ENCODE peak calls at places on chromosomes 1 and 21, in four cellular contexts. One of them, this sample, is unnamed.
A peak's percentile ranks its signal among the peaks of the same experiment; 100 is the strongest.

GRCh38 chr1:165610866-165611265 is 20.2 kb upstream of the MGST3 start:
- DNase-seq in SK-N-SH: no peak
- DNase-seq in HepG2: no peak
- DNase-seq in K562: no peak
- DNase-seq in this sample: peak; percentile 71

GRCh38 chr1:202589190-202589680 is 121.0 kb downstream of the SYT2 start:
- DNase-seq in K562: no peak
- DNase-seq in HepG2: peak; percentile 88
- DNase-seq in SK-N-SH: peak; percentile 45
- DNase-seq in this sample: peak; percentile 89

GRCh38 chr1:10637833-10638558 is 158.4 kb downstream of the CASZ1 start:
- DNase-seq in HepG2: no peak
- DNase-seq in K562: no peak
- DNase-seq in SK-N-SH: no peak
- DNase-seq in this sample: no peak

GRCh38 chr1:41843378-41843777 is 75.3 kb downstream of the HIVEP3 start:
- DNase-seq in K562: no peak
- DNase-seq in HepG2: no peak
- DNase-seq in SK-N-SH: no peak
- DNase-seq in this sample: no peak

GRCh38 chr1:905811-906531 is 17.8 kb upstream of the SAMD11 start:
- DNase-seq in HepG2: no peak
- DNase-seq in SK-N-SH: peak; percentile 48
- DNase-seq in K562: no peak
- DNase-seq in this sample: no peak

GRCh38 chr1:85278853-85279314 is 2.5 kb upstream of the BCL10 start:
- DNase-seq in K562: peak; percentile 82
- DNase-seq in SK-N-SH: no peak
- DNase-seq in HepG2: no peak
- DNase-seq in this sample: no peak

GRCh38 chr1:21344750-21345443 is 54.6 kb upstream of the ECE1 start:
- DNase-seq in SK-N-SH: peak; percentile 60
- DNase-seq in HepG2: no peak
- DNase-seq in K562: no peak
- DNase-seq in this sample: no peak

GRCh38 chr21:29055080-29055479 is 18.4 kb downstream of the CCT8 start:
- DNase-seq in HepG2: no peak
- DNase-seq in K562: no peak
- DNase-seq in SK-N-SH: no peak
- DNase-seq in this sample: no peak

GRCh38 chr1:64401285-64401684 is 68.6 kb upstream of the CACHD1 start:
- DNase-seq in HepG2: no peak
- DNase-seq in SK-N-SH: no peak
- DNase-seq in K562: no peak
- DNase-seq in this sample: no peak

GRCh38 chr1:225878282-225878681 is 3.9 kb downstream of the TMEM63A start:
- DNase-seq in SK-N-SH: no peak
- DNase-seq in K562: no peak
- DNase-seq in HepG2: peak; percentile 55
- DNase-seq in this sample: no peak

GRCh38 chr1:167158813-167159275 is 61.8 kb upstream of the POU2F1 start:
- DNase-seq in HepG2: no peak
- DNase-seq in K562: no peak
- DNase-seq in SK-N-SH: no peak
- DNase-seq in this sample: no peak

GRCh38 chr21:36021251-36021837 is 39.0 kb downstream of the SETD4 start:
- DNase-seq in SK-N-SH: no peak
- DNase-seq in HepG2: no peak
- DNase-seq in K562: no peak
- DNase-seq in this sample: no peak

GRCh38 chr1:240866724-240867123 is 254.8 kb upstream of the GREM2 start:
- DNase-seq in SK-N-SH: no peak
- DNase-seq in HepG2: no peak
- DNase-seq in K562: no peak
- DNase-seq in this sample: no peak

GRCh38 chr1:25875856-25876692 is 566 bp upstream of the PAQR7 start:
- DNase-seq in SK-N-SH: no peak
- DNase-seq in HepG2: no peak
- DNase-seq in K562: no peak
- DNase-seq in this sample: no peak

GRCh38 chr1:109687641-109688499 is at the start of gene GSTM1:
- DNase-seq in SK-N-SH: no peak
- DNase-seq in K562: no peak
- DNase-seq in HepG2: no peak
- DNase-seq in this sample: no peak

GRCh38 chr1:240743696-240744095 is 131.7 kb upstream of the GREM2 start:
- DNase-seq in HepG2: no peak
- DNase-seq in SK-N-SH: no peak
- DNase-seq in K562: no peak
- DNase-seq in this sample: no peak

GRCh38 chr1:54118704-54119103 is 34.1 kb downstream of the CDCP2 start:
- DNase-seq in K562: no peak
- DNase-seq in SK-N-SH: no peak
- DNase-seq in HepG2: no peak
- DNase-seq in this sample: no peak

GRCh38 chr1:233257786-233258185 is 37.7 kb downstream of the PCNX2 start:
- DNase-seq in SK-N-SH: no peak
- DNase-seq in HepG2: no peak
- DNase-seq in K562: no peak
- DNase-seq in this sample: no peak

GRCh38 chr1:40855513-40855912 is 6.7 kb downstream of the CITED4 start:
- DNase-seq in K562: no peak
- DNase-seq in SK-N-SH: no peak
- DNase-seq in HepG2: peak; percentile 22
- DNase-seq in this sample: no peak

GRCh38 chr1:1971688-1972087 is 31.9 kb downstream of the CFAP74 start:
- DNase-seq in HepG2: no peak
- DNase-seq in K562: no peak
- DNase-seq in SK-N-SH: no peak
- DNase-seq in this sample: no peak

GRCh38 chr1:47440849-47441170 is 3.0 kb downstream of the FOXD2 start:
- DNase-seq in HepG2: no peak
- DNase-seq in SK-N-SH: no peak
- DNase-seq in K562: no peak
- DNase-seq in this sample: peak; percentile 53

GRCh38 chr1:246837418-246838117 is 94.2 kb downstream of the AHCTF1 start:
- DNase-seq in HepG2: no peak
- DNase-seq in SK-N-SH: no peak
- DNase-seq in K562: peak; percentile 46
- DNase-seq in this sample: no peak
- TF ChIP-seq JUND in HepG2: no peak
- TF ChIP-seq JUND in SK-N-SH: no peak
- TF ChIP-seq JUND in K562: no peak
- TF ChIP-seq JUND in this sample: no peak

DNA sequence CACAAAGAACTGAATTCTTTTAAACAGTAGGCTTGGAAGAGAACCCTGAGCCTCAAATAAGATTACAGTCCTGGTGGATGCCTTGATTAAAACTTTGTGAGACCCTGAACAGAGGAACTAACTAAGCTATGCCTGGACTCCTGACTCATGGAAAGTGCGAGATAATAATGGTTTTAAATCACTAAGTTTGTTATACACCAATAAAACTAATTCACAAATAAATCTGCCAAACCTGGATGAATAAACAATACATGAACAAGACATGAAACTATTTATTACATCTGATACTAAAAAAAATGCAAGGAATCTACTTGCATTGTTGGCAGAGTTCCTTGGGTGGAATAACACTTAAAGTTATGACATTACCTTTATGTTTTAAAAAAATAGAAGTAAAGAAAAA is 118.4 kb downstream of the PIGK start:
- DNase-seq in SK-N-SH: no peak
- DNase-seq in HepG2: no peak
- DNase-seq in K562: no peak
- DNase-seq in this sample: no peak
- TF ChIP-seq JUND in SK-N-SH: no peak
- TF ChIP-seq JUND in HepG2: no peak
- TF ChIP-seq JUND in K562: no peak
- TF ChIP-seq JUND in this sample: no peak

GRCh38 chr1:31605908-31606427 is 11.5 kb upstream of the HCRTR1 start:
- DNase-seq in K562: no peak
- DNase-seq in SK-N-SH: no peak
- DNase-seq in HepG2: no peak
- DNase-seq in this sample: no peak
- TF ChIP-seq JUND in K562: no peak
- TF ChIP-seq JUND in SK-N-SH: no peak
- TF ChIP-seq JUND in HepG2: no peak
- TF ChIP-seq JUND in this sample: no peak

GRCh38 chr1:8464987-8465386 is 147.1 kb downstream of the SLC45A1 start:
- DNase-seq in SK-N-SH: no peak
- DNase-seq in K562: no peak
- DNase-seq in HepG2: no peak
- DNase-seq in this sample: no peak

GRCh38 chr1:8464377-8464776 is 146.5 kb downstream of the SLC45A1 start:
- DNase-seq in HepG2: no peak
- DNase-seq in K562: no peak
- DNase-seq in SK-N-SH: no peak
- DNase-seq in this sample: no peak

GRCh38 chr1:8461341-8462110 is 143.6 kb downstream of the SLC45A1 start:
- DNase-seq in HepG2: no peak
- DNase-seq in K562: no peak
- DNase-seq in SK-N-SH: no peak
- DNase-seq in this sample: no peak

GRCh38 chr1:8462298-8462946 is 144.5 kb downstream of the SLC45A1 start:
- DNase-seq in HepG2: no peak
- DNase-seq in SK-N-SH: no peak
- DNase-seq in K562: no peak
- DNase-seq in this sample: no peak

DNA sequence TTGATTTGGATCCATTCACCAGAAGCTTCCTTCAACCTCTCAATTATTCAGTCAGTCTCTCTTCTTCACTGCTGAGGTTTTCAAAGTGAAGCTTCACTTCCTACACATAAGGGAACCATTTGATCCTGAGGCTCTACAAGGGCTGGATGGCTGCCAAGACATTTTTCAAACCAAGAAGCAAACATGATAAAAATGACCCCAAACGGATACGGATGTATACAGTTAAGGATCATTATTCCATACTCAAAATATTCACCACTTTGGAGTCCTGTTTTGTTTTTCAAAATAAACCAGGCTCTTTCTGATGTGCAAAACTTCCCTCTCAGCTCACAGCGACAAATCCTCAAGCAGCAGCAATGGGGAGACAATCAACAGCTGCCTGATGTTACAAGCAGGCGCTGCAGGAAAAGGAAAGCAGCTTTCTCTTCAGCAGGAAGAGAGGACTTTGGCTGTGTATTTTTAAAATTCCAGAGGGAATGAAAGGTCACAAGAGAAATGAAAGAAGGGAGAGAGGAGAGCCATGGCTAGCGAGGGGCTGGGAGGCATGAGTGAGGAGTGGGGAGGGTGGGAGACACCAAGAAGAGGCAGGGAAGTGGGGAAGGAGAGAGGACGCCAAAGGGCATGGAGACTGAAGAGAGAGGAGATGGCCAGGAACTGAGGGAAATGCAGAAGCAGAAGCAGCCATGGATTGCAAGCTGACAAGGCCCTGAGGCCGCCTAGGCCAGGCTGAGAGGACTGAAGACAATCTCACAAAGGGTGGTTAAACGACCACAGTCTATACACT is 145.4 kb downstream of the SLC45A1 start:
- DNase-seq in K562: peak; percentile 47
- DNase-seq in HepG2: peak; percentile 60
- DNase-seq in SK-N-SH: peak; percentile 60
- DNase-seq in this sample: no peak
- TF ChIP-seq JUND in K562: no peak
- TF ChIP-seq JUND in HepG2: no peak
- TF ChIP-seq JUND in SK-N-SH: no peak
- TF ChIP-seq JUND in this sample: no peak

GRCh38 chr1:68384321-68384813 is 65.4 kb downstream of the RPE65 start:
- DNase-seq in K562: peak; percentile 1
- DNase-seq in SK-N-SH: no peak
- DNase-seq in HepG2: peak; percentile 11
- DNase-seq in this sample: no peak
- TF ChIP-seq JUND in K562: no peak
- TF ChIP-seq JUND in SK-N-SH: peak; percentile 99
- TF ChIP-seq JUND in HepG2: no peak
- TF ChIP-seq JUND in this sample: no peak

DNA sequence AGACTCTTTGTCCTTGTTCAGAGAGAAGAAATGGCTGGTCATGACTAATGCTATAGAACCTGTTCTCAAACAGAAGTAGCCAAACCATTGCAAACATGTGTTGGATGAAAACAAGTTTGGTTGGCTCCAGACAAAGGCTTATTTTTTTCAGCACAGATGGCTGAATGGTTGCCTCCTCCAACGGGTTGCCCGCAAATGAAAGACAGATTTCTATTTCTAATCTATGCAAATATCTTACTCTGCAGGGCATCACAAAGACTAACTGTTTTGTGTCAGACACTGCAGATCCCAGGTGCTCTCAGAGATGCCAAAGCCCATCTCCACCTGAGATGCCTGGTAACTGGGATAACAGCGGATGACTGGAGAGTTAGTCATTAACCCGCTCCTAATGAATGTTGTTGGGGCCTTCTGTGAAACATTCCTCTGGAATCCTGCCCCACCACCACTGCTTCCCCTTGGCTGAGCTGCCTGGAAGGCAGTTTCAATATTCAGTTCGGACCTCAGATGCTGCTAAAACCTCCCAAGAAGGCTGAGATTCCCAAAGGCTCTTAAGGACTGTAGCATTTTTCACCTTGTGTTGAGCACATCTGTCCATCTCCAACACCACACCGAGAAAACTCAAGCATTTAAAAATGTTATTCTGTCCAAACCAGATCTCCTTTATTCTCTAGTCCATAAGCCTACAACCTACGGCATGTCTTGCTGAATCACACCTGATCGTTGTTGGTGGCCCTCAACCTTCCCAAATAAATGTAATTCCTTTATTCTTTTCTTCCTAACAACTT is 104.4 kb downstream of the PTPN14 start:
- DNase-seq in K562: no peak
- DNase-seq in HepG2: peak; percentile 85
- DNase-seq in SK-N-SH: peak; percentile 42
- DNase-seq in this sample: peak; percentile 15
- TF ChIP-seq JUND in K562: no peak
- TF ChIP-seq JUND in HepG2: no peak
- TF ChIP-seq JUND in SK-N-SH: peak; percentile 97
- TF ChIP-seq JUND in this sample: no peak